ENCODE peak calls at places on chromosome 2, in five cellular contexts. One of them, this sample, is unnamed. For H3K36me3, the result is how much of the 10 kb centered on the place peaks cover.

GRCh38 chr2:219495531-219496122 is 3.1 kb upstream of the GMPPA start:
- DNase-seq in ovary: peak
- DNase-seq in heart right ventricle: peak
- DNase-seq in right atrium auricular region: peak
- DNase-seq in left lung: no peak
- DNase-seq in this sample: peak

GRCh38 chr2:24045511-24046508 is 1.4 kb downstream of the WDCP start:
- DNase-seq in left lung: no peak
- DNase-seq in heart right ventricle: no peak
- DNase-seq in ovary: no peak
- DNase-seq in right atrium auricular region: no peak
- DNase-seq in this sample: no peak

GRCh38 chr2:230749111-230749510 is 36.5 kb downstream of the CAB39 start:
- DNase-seq in heart right ventricle: no peak
- DNase-seq in left lung: no peak
- DNase-seq in right atrium auricular region: no peak
- DNase-seq in ovary: no peak
- DNase-seq in this sample: no peak

GRCh38 chr2:221364672-221365071 is 207.4 kb downstream of the EPHA4 start:
- DNase-seq in right atrium auricular region: no peak
- DNase-seq in heart right ventricle: no peak
- DNase-seq in left lung: no peak
- DNase-seq in ovary: no peak
- DNase-seq in this sample: no peak

GRCh38 chr2:203869207-203869606 is 1.6 kb downstream of the CTLA4 start:
- DNase-seq in heart right ventricle: no peak
- DNase-seq in right atrium auricular region: no peak
- DNase-seq in ovary: no peak
- DNase-seq in left lung: no peak
- DNase-seq in this sample: no peak

GRCh38 chr2:47283687-47284086 is 119.3 kb upstream of the MSH2 start:
- DNase-seq in right atrium auricular region: no peak
- DNase-seq in left lung: no peak
- DNase-seq in heart right ventricle: no peak
- DNase-seq in ovary: no peak
- DNase-seq in this sample: no peak

GRCh38 chr2:88253997-88254396 is 83.9 kb downstream of the THNSL2 start:
- DNase-seq in heart right ventricle: no peak
- DNase-seq in right atrium auricular region: no peak
- DNase-seq in left lung: no peak
- DNase-seq in ovary: no peak
- DNase-seq in this sample: no peak

GRCh38 chr2:229252996-229253395 is 18.1 kb downstream of the PID1 start:
- DNase-seq in ovary: no peak
- DNase-seq in heart right ventricle: no peak
- DNase-seq in left lung: no peak
- DNase-seq in right atrium auricular region: no peak
- DNase-seq in this sample: no peak

GRCh38 chr2:137969418-137969765 is 5.1 kb downstream of the HNMT start:
- DNase-seq in ovary: no peak
- DNase-seq in left lung: no peak
- DNase-seq in heart right ventricle: peak
- DNase-seq in right atrium auricular region: no peak
- DNase-seq in this sample: no peak

GRCh38 chr2:240926516-240927389 is 20.6 kb downstream of the CROCC2 start:
- DNase-seq in left lung: peak
- DNase-seq in ovary: peak
- DNase-seq in heart right ventricle: no peak
- DNase-seq in right atrium auricular region: peak
- DNase-seq in this sample: peak

GRCh38 chr2:174759381-174760064 is 4.7 kb downstream of the CHRNA1 start:
- DNase-seq in right atrium auricular region: no peak
- DNase-seq in left lung: no peak
- DNase-seq in ovary: no peak
- DNase-seq in heart right ventricle: no peak
- DNase-seq in this sample: no peak

GRCh38 chr2:216932806-216933579 is 73.1 kb upstream of the TNP1 start:
- DNase-seq in left lung: no peak
- DNase-seq in heart right ventricle: no peak
- DNase-seq in ovary: no peak
- DNase-seq in right atrium auricular region: no peak
- DNase-seq in this sample: no peak

GRCh38 chr2:240579771-240580614 is 6.5 kb upstream of the CAPN10 start:
- DNase-seq in right atrium auricular region: peak
- DNase-seq in left lung: peak
- DNase-seq in heart right ventricle: no peak
- DNase-seq in ovary: peak
- DNase-seq in this sample: no peak

GRCh38 chr2:199693861-199694260 is 157.1 kb downstream of the FTCDNL1 start:
- DNase-seq in left lung: no peak
- DNase-seq in heart right ventricle: no peak
- DNase-seq in right atrium auricular region: no peak
- DNase-seq in ovary: no peak
- DNase-seq in this sample: no peak

GRCh38 chr2:12045864-12046291 is 299.4 kb downstream of the LPIN1 start:
- DNase-seq in left lung: no peak
- DNase-seq in ovary: no peak
- DNase-seq in right atrium auricular region: no peak
- DNase-seq in heart right ventricle: no peak
- DNase-seq in this sample: no peak
- H3K4me3 ChIP-seq in left lung: no peak
- H3K4me3 ChIP-seq in ovary: no peak
- H3K4me3 ChIP-seq in right atrium auricular region: no peak
- H3K4me3 ChIP-seq in heart right ventricle: no peak
- H3K4me3 ChIP-seq in this sample: no peak

GRCh38 chr2:157866202-157866601 is 9.9 kb downstream of the ACVR1 start:
- DNase-seq in right atrium auricular region: no peak
- DNase-seq in left lung: no peak
- DNase-seq in ovary: no peak
- DNase-seq in heart right ventricle: peak
- DNase-seq in this sample: no peak
- H3K27ac ChIP-seq in right atrium auricular region: no peak
- H3K27ac ChIP-seq in left lung: no peak
- H3K27ac ChIP-seq in ovary: no peak
- H3K27ac ChIP-seq in heart right ventricle: no peak
- H3K27ac ChIP-seq in this sample: no peak

DNA sequence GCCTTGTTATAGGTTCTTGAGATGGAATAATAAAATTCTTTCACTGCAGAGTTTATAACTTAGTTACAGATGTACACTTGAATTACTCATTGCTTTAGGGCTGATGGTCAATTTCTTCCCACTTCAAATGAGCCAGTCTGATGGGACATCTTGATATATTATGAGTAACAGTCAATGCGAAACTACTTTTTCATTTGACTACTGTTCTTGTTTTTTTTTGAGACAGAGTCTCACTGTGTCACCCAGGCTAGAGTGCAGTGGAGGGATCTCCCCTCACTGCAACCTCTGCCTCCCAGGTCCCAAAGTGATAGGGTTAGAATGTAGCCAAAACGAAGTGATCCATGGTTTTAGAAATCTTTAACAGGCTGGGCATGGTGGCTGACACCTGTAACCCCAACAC is 57.1 kb downstream of the ST3GAL5 start:
- DNase-seq in left lung: no peak
- DNase-seq in heart right ventricle: no peak
- DNase-seq in ovary: no peak
- DNase-seq in right atrium auricular region: no peak
- DNase-seq in this sample: no peak
- H3K36me3 ChIP-seq in left lung: under half
- H3K36me3 ChIP-seq in heart right ventricle: under half
- H3K36me3 ChIP-seq in ovary: under half
- H3K36me3 ChIP-seq in right atrium auricular region: under half
- H3K36me3 ChIP-seq in this sample: under half

GRCh38 chr2:71749671-71750101 is 296.3 kb downstream of the DYSF start:
- DNase-seq in left lung: no peak
- DNase-seq in ovary: no peak
- DNase-seq in heart right ventricle: no peak
- DNase-seq in right atrium auricular region: no peak
- DNase-seq in this sample: no peak
- H3K4me3 ChIP-seq in left lung: no peak
- H3K4me3 ChIP-seq in ovary: no peak
- H3K4me3 ChIP-seq in heart right ventricle: no peak
- H3K4me3 ChIP-seq in right atrium auricular region: no peak
- H3K4me3 ChIP-seq in this sample: no peak

GRCh38 chr2:200809506-200810251 is 2.0 kb upstream of the BZW1 start:
- DNase-seq in ovary: no peak
- DNase-seq in right atrium auricular region: no peak
- DNase-seq in heart right ventricle: no peak
- DNase-seq in left lung: no peak
- DNase-seq in this sample: no peak

GRCh38 chr2:200810967-200811335 is 759 bp upstream of the BZW1 start:
- DNase-seq in ovary: no peak
- DNase-seq in right atrium auricular region: no peak
- DNase-seq in left lung: no peak
- DNase-seq in heart right ventricle: no peak
- DNase-seq in this sample: no peak

GRCh38 chr2:200810252-200810650 is 1.5 kb upstream of the BZW1 start:
- DNase-seq in left lung: no peak
- DNase-seq in ovary: no peak
- DNase-seq in heart right ventricle: peak
- DNase-seq in right atrium auricular region: no peak
- DNase-seq in this sample: no peak

GRCh38 chr2:200812122-200813022 is 662 bp downstream of the BZW1 start:
- DNase-seq in left lung: peak
- DNase-seq in ovary: peak
- DNase-seq in heart right ventricle: peak
- DNase-seq in right atrium auricular region: peak
- DNase-seq in this sample: peak

DNA sequence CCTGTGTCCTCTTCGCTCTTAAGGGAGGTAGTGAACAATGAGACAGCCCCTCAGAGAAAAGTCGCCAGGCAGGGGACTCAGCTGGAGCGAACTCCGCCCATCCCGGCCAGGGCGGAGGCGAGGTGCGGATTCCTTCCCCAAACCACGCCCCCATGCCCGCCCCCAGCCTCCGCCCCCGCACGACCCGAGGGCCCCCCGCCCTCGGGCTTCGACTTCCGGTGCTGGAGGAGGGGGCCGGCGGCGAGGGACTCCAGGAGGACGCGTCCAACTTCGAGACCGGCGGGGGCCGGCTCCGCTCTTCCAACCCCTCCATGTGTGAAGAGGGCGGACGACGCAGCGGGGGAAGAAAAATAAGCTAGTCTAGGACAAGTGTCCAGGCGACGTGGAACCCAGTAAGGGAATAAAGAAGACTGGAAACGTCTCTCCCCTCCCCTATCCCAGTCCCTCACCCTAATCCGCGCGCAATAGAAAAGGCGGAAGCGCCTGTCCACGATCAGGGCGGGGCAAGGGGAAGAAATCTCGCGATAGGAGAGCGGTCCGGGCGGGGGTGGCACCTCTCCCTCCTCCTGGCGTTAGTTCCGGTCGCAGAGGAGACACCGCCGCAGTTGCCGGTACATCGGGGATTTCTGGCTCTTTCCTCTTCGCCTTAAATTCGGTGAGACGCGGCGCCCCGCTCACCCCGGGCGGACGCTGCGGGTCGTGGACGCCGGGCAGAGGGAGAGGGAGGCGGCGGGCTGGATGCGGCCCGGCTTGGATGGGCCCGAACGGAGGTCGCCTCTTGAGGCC is at the start of gene BZW1:
- DNase-seq in heart right ventricle: peak
- DNase-seq in left lung: peak
- DNase-seq in right atrium auricular region: peak
- DNase-seq in ovary: peak
- DNase-seq in this sample: peak
- H3K27ac ChIP-seq in heart right ventricle: peak
- H3K27ac ChIP-seq in left lung: peak
- H3K27ac ChIP-seq in right atrium auricular region: peak
- H3K27ac ChIP-seq in ovary: peak
- H3K27ac ChIP-seq in this sample: peak

GRCh38 chr2:85756195-85756594 is 2.4 kb downstream of the ATOH8 start:
- DNase-seq in ovary: no peak
- DNase-seq in heart right ventricle: no peak
- DNase-seq in right atrium auricular region: no peak
- DNase-seq in left lung: peak
- DNase-seq in this sample: peak
- H3K36me3 ChIP-seq in ovary: under half
- H3K36me3 ChIP-seq in heart right ventricle: under half
- H3K36me3 ChIP-seq in right atrium auricular region: under half
- H3K36me3 ChIP-seq in left lung: under half
- H3K36me3 ChIP-seq in this sample: under half

GRCh38 chr2:222673273-222673672 is 1.8 kb downstream of the MOGAT1 start:
- DNase-seq in right atrium auricular region: no peak
- DNase-seq in heart right ventricle: no peak
- DNase-seq in ovary: no peak
- DNase-seq in left lung: no peak
- DNase-seq in this sample: no peak

GRCh38 chr2:222669353-222669752 is 2.1 kb upstream of the MOGAT1 start:
- DNase-seq in ovary: no peak
- DNase-seq in left lung: no peak
- DNase-seq in heart right ventricle: no peak
- DNase-seq in right atrium auricular region: no peak
- DNase-seq in this sample: no peak

GRCh38 chr2:222672068-222672401 is 577 bp downstream of the MOGAT1 start:
- DNase-seq in right atrium auricular region: no peak
- DNase-seq in heart right ventricle: no peak
- DNase-seq in left lung: no peak
- DNase-seq in ovary: no peak
- DNase-seq in this sample: no peak

GRCh38 chr2:222670191-222671038 is 1.0 kb upstream of the MOGAT1 start:
- DNase-seq in right atrium auricular region: no peak
- DNase-seq in heart right ventricle: no peak
- DNase-seq in ovary: no peak
- DNase-seq in left lung: no peak
- DNase-seq in this sample: no peak

GRCh38 chr2:222671259-222672067 is at the start of gene MOGAT1:
- DNase-seq in ovary: no peak
- DNase-seq in left lung: peak
- DNase-seq in right atrium auricular region: no peak
- DNase-seq in heart right ventricle: peak
- DNase-seq in this sample: peak
- H3K4me3 ChIP-seq in ovary: peak
- H3K4me3 ChIP-seq in left lung: peak
- H3K4me3 ChIP-seq in right atrium auricular region: peak
- H3K4me3 ChIP-seq in heart right ventricle: peak
- H3K4me3 ChIP-seq in this sample: peak

GRCh38 chr2:109172556-109173105 is 43.6 kb downstream of the SH3RF3 start:
- DNase-seq in ovary: no peak
- DNase-seq in right atrium auricular region: no peak
- DNase-seq in heart right ventricle: no peak
- DNase-seq in left lung: no peak
- DNase-seq in this sample: no peak
- H3K27ac ChIP-seq in ovary: no peak
- H3K27ac ChIP-seq in right atrium auricular region: peak
- H3K27ac ChIP-seq in heart right ventricle: peak
- H3K27ac ChIP-seq in left lung: peak
- H3K27ac ChIP-seq in this sample: peak

DNA sequence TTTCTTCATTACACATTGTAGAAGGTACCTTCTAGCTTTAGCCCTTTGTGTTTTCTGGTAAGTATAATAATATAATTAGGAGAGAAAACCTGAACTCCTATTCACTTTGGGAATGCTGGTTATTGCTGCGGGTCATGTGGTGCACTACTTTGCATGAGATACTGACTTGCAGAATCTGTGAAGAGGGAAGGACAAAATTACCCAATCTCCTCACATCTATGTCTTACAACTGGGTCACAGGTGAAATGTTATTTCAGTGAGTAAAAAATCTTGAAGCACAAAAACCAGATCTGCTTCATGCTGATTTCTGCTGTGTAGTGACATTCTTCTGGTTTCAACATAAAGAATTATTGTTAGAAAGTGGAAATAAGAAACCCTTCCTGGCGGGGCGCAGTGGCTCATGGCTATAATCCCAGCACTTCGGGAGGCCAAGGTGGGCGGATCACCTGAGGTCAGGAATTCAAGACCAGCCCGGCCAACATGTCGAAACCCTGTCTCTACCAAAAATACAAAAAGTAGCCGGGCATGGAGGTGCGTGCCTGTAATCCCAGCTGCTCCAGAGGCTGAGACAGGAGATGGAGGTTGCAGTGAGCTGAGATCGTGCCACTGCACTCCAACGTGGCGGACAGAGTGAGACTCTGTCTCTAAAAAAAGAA is 211.0 kb upstream of the REG3G start:
- DNase-seq in left lung: no peak
- DNase-seq in right atrium auricular region: no peak
- DNase-seq in heart right ventricle: no peak
- DNase-seq in ovary: no peak
- DNase-seq in this sample: no peak
- H3K36me3 ChIP-seq in left lung: under half
- H3K36me3 ChIP-seq in right atrium auricular region: under half
- H3K36me3 ChIP-seq in heart right ventricle: under half
- H3K36me3 ChIP-seq in ovary: under half
- H3K36me3 ChIP-seq in this sample: under half